ENCODE peak calls at places on chromosome 16, in six cellular contexts. D is osteoblast; B is CD4-positive, alpha-beta T cell; L is thoracic aorta; W is HCT116; Q is mesothelial cell of epicardium. F is an unnamed sample.

GRCh38 chr16:84426804-84427203 is 58.5 kb downstream of the ATP2C2 start:
- DNase-seq in L (no peak), B (no peak), D (no peak), Q (no peak), W (no peak), F (no peak)

GRCh38 chr16:15643453-15644305 is 725 bp upstream of the MARF1 start:
- DNase-seq in L (no peak), Q (no peak), D (peak), W (peak), B (no peak), F (peak)

GRCh38 chr16:23402100-23402499 is 50.9 kb downstream of the COG7 start:
- DNase-seq in W (no peak), L (no peak), Q (no peak), B (no peak), D (no peak), F (no peak)

GRCh38 chr16:50696575-50697420 is 3.4 kb downstream of the NOD2 start:
- DNase-seq in W (peak), D (no peak), B (peak), Q (no peak), L (peak), F (peak)

GRCh38 chr16:80671281-80671849 is 130.6 kb downstream of the DYNLRB2 start:
- DNase-seq in B (no peak), Q (no peak), L (no peak), W (no peak), D (no peak), F (no peak)

GRCh38 chr16:23362460-23363317 is 60.6 kb downstream of the SCNN1B start:
- DNase-seq in Q (no peak), B (no peak), D (no peak), L (no peak), W (no peak), F (no peak)

GRCh38 chr16:77193377-77193776 is 2.4 kb downstream of the MON1B start:
- DNase-seq in D (no peak), W (no peak), Q (no peak), L (no peak), B (no peak), F (no peak)

GRCh38 chr16:89241187-89242003 is 23.9 kb downstream of the ZNF778 start:
- DNase-seq in W (peak), Q (peak), L (peak), B (peak), D (peak), F (peak)

GRCh38 chr16:85574672-85575475 is 38.2 kb upstream of the GSE1 start:
- DNase-seq in B (no peak), W (no peak), Q (no peak), D (no peak), L (no peak), F (no peak)

GRCh38 chr16:11283820-11284248 is 2.7 kb upstream of the PRM1 start:
- DNase-seq in B (no peak), W (no peak), D (peak), Q (no peak), L (no peak), F (no peak)

GRCh38 chr16:50081428-50082018 is 15.8 kb downstream of the HEATR3 start:
- DNase-seq in W (no peak), L (no peak), B (no peak), Q (no peak), D (no peak), F (no peak)

GRCh38 chr16:88676502-88677242 is 9.6 kb downstream of the SNAI3 start:
- DNase-seq in D (no peak), W (no peak), B (no peak), L (no peak), Q (no peak), F (no peak)

GRCh38 chr16:86723699-86724098 is 145.3 kb downstream of the FOXL1 start:
- DNase-seq in W (peak), L (no peak), Q (no peak), D (no peak), B (no peak), F (no peak)

GRCh38 chr16:47061204-47061603 is 82.5 kb downstream of the NETO2 start:
- DNase-seq in B (no peak), D (no peak), L (no peak), Q (no peak), W (no peak), F (no peak)

GRCh38 chr16:16149710-16150116 is 73.6 kb downstream of the ABCC6 start:
- DNase-seq in W (no peak), L (no peak), D (no peak), Q (no peak), B (no peak), F (no peak)

GRCh38 chr16:25235991-25236390 is 19.2 kb downstream of the AQP8 start:
- DNase-seq in D (no peak), B (no peak), L (no peak), Q (no peak), W (no peak), F (no peak)

GRCh38 chr16:81589975-81590650 is 145.5 kb downstream of the CMIP start:
- DNase-seq in Q (no peak), D (peak), L (no peak), B (no peak), W (no peak), F (no peak)

GRCh38 chr16:47461598-47462266 is 601 bp downstream of the PHKB start:
- DNase-seq in Q (no peak), L (no peak), B (no peak), D (peak), W (peak), F (peak)

GRCh38 chr16:89759742-89760366 is 38.5 kb downstream of the ZNF276 start:
- DNase-seq in L (no peak), Q (no peak), D (peak), W (no peak), B (peak), F (no peak)

GRCh38 chr16:83494459-83494858 is 313.3 kb upstream of the HSBP1 start:
- DNase-seq in B (no peak), L (no peak), D (no peak), Q (no peak), W (no peak), F (no peak)

GRCh38 chr16:59060212-59060611 is 326.1 kb upstream of the GOT2 start:
- DNase-seq in L (no peak), B (no peak), Q (no peak), W (no peak), D (no peak), F (no peak)

GRCh38 chr16:19900590-19900989 is 15.9 kb upstream of the GPRC5B start:
- DNase-seq in B (no peak), W (no peak), D (peak), L (no peak), Q (no peak), F (no peak)

GRCh38 chr16:19898166-19898565 is 13.5 kb upstream of the GPRC5B start:
- DNase-seq in Q (no peak), B (no peak), D (no peak), W (no peak), L (no peak), F (no peak)

GRCh38 chr16:19901164-19901563 is 16.5 kb upstream of the GPRC5B start:
- DNase-seq in W (no peak), Q (no peak), D (no peak), L (no peak), B (no peak), F (no peak)

GRCh38 chr16:19898924-19899604 is 14.4 kb upstream of the GPRC5B start:
- DNase-seq in W (peak), L (no peak), Q (no peak), B (no peak), D (no peak), F (peak)

DNA sequence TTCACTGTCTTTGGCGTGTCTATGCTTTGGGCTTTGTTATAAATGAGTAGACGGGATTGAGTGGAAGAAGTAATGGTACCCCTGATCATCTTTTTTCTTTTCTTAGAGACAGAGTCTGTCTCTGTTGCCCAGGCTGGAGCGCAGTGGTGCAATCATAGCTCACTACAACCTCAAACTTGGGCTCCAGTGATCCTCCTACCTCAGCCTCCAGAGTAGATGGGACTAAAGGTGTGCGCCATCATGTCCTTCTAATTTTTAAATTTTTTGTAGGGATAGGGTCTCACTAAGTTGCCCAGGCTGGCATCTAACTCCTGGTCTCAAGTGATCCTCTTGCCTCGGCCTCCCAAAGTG is 14.9 kb upstream of the GPRC5B start:
- DNase-seq in Q (no peak), L (no peak), B (no peak), D (no peak), W (no peak), F (no peak)
- TF ChIP-seq CTCF in Q (no peak), L (no peak), B (peak), D (no peak), W (no peak), F (no peak)

GRCh38 chr16:31213877-31214704 is at the start of gene TRIM72:
- DNase-seq in Q (no peak), L (no peak), W (peak), D (peak), B (no peak), F (no peak)

GRCh38 chr16:31216552-31217530 is at the start of gene PYDC1:
- DNase-seq in D (peak), Q (no peak), L (no peak), B (no peak), W (no peak), F (peak)

GRCh38 chr16:31214705-31215286 is 877 bp downstream of the TRIM72 start:
- DNase-seq in L (no peak), Q (no peak), D (peak), W (no peak), B (no peak), F (no peak)

GRCh38 chr16:31216116-31216469 is 842 bp downstream of the PYDC1 start:
- DNase-seq in L (no peak), D (no peak), B (no peak), Q (no peak), W (no peak), F (no peak)

DNA sequence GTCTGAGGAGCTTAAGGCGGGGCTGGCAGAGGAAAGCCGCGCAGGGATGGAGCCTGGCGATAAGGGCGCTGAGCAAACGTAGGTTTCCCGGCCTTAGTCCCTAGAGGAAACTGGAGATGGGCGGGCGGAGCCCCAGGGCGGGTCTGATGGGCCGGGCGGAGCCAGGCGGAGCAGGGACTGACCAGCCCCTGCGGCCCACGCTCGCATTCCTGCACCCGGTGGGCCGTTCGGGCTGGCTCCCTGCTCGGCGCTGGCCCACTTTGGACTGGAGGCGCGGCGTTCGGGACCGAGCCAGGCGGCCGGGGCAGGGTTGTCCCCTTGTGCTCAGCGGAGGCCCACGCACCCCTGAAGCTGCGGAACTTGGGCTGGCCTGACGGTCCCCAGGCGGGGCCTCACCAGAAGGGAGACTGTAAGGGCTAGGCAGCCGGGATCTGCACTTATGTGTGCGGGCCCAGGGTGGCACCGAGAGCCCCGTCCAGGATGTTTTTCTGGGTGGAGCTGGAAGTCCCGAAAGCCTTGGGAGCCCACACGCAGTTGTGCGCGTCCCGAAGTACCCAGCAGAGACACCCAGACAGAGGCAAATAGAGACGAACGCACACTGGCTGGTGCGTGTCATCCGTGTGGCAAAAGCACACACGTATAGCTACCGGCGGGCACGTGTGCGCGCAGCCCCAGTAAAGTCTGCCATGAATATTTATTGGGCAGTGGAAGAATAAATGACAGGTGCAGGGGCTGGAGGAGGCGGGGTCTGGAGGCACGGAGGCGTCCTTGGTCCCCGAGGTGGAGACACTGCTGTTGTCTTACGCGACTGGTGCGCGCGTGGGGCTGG is 1.4 kb downstream of the PYDC1 start:
- DNase-seq in Q (no peak), W (peak), D (peak), L (no peak), B (no peak), F (peak)
- TF ChIP-seq CTCF in Q (no peak), W (no peak), D (no peak), L (no peak), B (no peak), F (no peak)

GRCh38 chr16:66925322-66925840 is at the start of gene RRAD:
- DNase-seq in W (no peak), B (no peak), D (peak), L (peak), Q (no peak), F (no peak)

GRCh38 chr16:66928702-66929388 is 3.5 kb upstream of the RRAD start:
- DNase-seq in L (no peak), Q (no peak), W (no peak), B (peak), D (peak), F (peak)

GRCh38 chr16:66926171-66926570 is 836 bp upstream of the RRAD start:
- DNase-seq in L (no peak), W (no peak), D (peak), B (no peak), Q (no peak), F (no peak)

GRCh38 chr16:66927918-66928649 is 2.7 kb upstream of the RRAD start:
- DNase-seq in L (no peak), Q (no peak), B (no peak), W (no peak), D (peak), F (peak)

GRCh38 chr16:66927012-66927436 is 1.7 kb upstream of the RRAD start:
- DNase-seq in L (no peak), W (no peak), D (peak), B (no peak), Q (no peak), F (no peak)
- TF ChIP-seq CTCF in L (no peak), W (no peak), D (no peak), B (no peak), Q (no peak), F (no peak)

DNA sequence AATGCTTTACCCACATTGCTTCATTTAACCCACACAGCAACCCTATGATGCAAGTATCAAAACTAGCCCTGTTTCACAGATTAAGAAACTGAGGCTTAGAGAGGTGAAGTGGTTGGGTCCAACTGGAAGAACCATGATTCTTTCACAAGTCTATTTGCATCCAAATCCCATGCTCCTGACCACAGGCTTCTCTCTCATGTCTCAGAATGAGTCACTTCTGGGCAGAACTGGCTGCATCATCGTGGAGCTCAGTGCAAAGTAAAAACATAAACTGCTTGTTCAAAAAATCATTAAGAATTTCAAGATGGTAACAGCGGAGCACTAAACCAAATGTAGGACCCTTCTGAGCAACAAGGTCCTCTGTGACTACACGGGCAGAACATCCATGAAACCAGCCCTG is 20.2 kb upstream of the CES1 start:
- DNase-seq in D (no peak), Q (no peak), W (no peak), B (no peak), L (no peak), F (no peak)
- TF ChIP-seq CTCF in D (no peak), Q (no peak), W (no peak), B (no peak), L (no peak), F (no peak)

GRCh38 chr16:72937916-72938315 is 110.0 kb downstream of the ZFHX3 start:
- DNase-seq in Q (no peak), D (no peak), W (no peak), L (no peak), B (no peak), F (no peak)

GRCh38 chr16:72938426-72939164 is 109.3 kb downstream of the ZFHX3 start:
- DNase-seq in Q (no peak), L (peak), D (peak), B (no peak), W (no peak), F (no peak)

GRCh38 chr16:72937360-72937759 is 110.6 kb downstream of the ZFHX3 start:
- DNase-seq in W (no peak), L (no peak), B (no peak), D (no peak), Q (no peak), F (no peak)

GRCh38 chr16:72940886-72941285 is 107.0 kb downstream of the ZFHX3 start:
- DNase-seq in W (no peak), D (no peak), L (no peak), B (no peak), Q (no peak), F (no peak)

DNA sequence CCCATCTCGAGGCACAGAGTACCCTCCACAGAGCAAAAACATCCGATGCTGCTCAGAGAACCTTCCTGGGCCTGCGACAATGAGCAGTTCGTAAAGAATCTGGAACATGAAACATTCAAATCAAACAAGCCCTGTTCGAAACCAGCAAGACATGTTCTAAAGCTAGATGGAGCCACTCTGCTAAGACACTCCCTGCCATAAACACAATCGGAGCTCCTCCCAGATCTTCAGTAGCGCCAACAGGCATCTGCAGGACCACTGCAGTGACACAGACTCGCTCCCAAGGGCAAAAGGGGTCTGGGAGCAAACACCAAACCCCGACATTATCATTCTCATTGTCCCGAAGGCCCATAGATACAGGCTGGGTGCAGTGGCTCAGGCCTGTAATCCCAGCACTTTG is 108.7 kb downstream of the ZFHX3 start:
- DNase-seq in L (no peak), W (no peak), Q (no peak), D (no peak), B (no peak), F (no peak)
- TF ChIP-seq CTCF in L (no peak), W (no peak), Q (no peak), D (peak), B (no peak), F (no peak)

GRCh38 chr16:27314161-27314723 is 468 bp downstream of the IL4R start:
- DNase-seq in D (peak), L (peak), W (peak), Q (no peak), B (peak), F (peak)

GRCh38 chr16:27316038-27316680 is 2.4 kb downstream of the IL4R start:
- DNase-seq in D (no peak), Q (no peak), L (no peak), W (no peak), B (peak), F (no peak)

GRCh38 chr16:27314986-27315332 is 1.2 kb downstream of the IL4R start:
- DNase-seq in Q (no peak), D (no peak), W (no peak), L (no peak), B (no peak), F (no peak)

GRCh38 chr16:27317320-27317719 is 3.5 kb downstream of the IL4R start:
- DNase-seq in B (no peak), W (no peak), D (no peak), Q (no peak), L (no peak), F (peak)

DNA sequence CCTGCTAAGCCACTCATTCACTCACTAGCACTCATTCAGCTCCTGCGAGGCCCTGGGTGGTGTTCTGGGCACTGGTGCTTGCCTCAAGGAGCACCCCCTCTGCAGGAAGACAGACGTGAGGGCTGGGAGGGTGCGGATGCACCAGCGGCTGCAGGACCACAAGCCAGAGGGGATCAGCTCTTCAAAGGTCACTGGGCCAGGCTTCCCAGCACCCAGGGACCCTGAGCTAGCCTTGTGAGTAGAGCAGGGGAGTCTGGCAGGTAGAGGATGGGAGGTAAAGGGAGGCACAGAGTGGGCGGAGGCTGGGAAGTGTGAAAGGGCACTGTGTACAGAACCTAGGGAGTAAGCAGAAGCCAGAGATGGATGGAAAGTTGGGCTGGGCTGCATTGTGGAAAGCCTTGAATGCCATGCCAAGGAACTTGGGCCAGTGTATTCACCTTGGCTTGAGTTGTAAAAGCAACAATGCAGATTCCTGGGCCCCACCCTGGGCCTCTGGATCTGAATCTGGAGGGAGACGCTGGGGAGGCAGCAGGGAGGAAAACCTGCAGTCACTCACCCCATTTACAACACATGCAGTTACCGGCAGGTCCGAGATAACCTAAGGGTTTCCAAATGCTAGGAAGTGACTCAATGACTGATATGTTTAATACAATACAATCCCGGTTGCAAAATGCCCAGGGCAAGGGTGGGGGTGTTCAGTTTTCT is 1.7 kb downstream of the IL4R start:
- DNase-seq in B (peak), Q (no peak), L (peak), D (peak), W (peak), F (peak)
- TF ChIP-seq CTCF in B (no peak), Q (no peak), L (no peak), D (no peak), W (no peak), F (peak)

F was measured in activated CD8-positive, alpha-beta T cell treated with anti-CD3 and anti-CD28 coated beads for 36 hours.